ENCODE peak calls at places on chromosomes 11 and 22, in five cellular contexts. Y, N, W, H and O are unnamed samples.

GRCh38 chr11:101915811-101916291 is 471 bp downstream of the ANGPTL5 start:
- DNase-seq in W (no peak), Y (peak; percentile 78), N (peak; percentile 41), H (peak; percentile 25), O (no peak)

GRCh38 chr11:66866420-66867010 is 9.7 kb downstream of the LRFN4 start:
- DNase-seq in W (no peak), Y (no peak), N (no peak), H (no peak), O (no peak)

GRCh38 chr11:83097671-83098070 is 26.0 kb upstream of the RAB30 start:
- DNase-seq in W (no peak), H (no peak), N (no peak), Y (peak; percentile 3), O (no peak)

GRCh38 chr11:122556605-122557004 is 98.9 kb upstream of the UBASH3B start:
- DNase-seq in H (no peak), N (no peak), Y (peak; percentile 15), W (no peak), O (no peak)

GRCh38 chr11:43989162-43989961 is 46.9 kb downstream of the C11orf96 start:
- DNase-seq in Y (peak; percentile 53), H (no peak), W (no peak), N (no peak), O (no peak)

GRCh38 chr11:86369668-86370067 is 5.0 kb upstream of the CCDC81 start:
- DNase-seq in H (no peak), Y (no peak), W (no peak), N (no peak), O (no peak)

GRCh38 chr11:62402226-62402625 is 16.6 kb upstream of the SCGB1A1 start:
- DNase-seq in H (no peak), N (no peak), W (no peak), Y (no peak), O (no peak)

GRCh38 chr22:26542831-26543230 is 30.6 kb upstream of the TFIP11 start:
- DNase-seq in Y (no peak), H (no peak), N (no peak), W (no peak), O (no peak)

GRCh38 chr22:41963453-41964105 is 5.7 kb upstream of the SEPTIN3 start:
- DNase-seq in Y (peak; percentile 89), H (peak; percentile 58), W (no peak), N (no peak), O (no peak)

GRCh38 chr11:87820026-87820425 is 355.2 kb downstream of the RAB38 start:
- DNase-seq in N (no peak), H (peak; percentile 28), Y (no peak), W (no peak), O (no peak)

GRCh38 chr11:6319879-6320410 is 356 bp downstream of the CAVIN3 start:
- DNase-seq in W (peak; percentile 15), H (peak; percentile 88), Y (peak; percentile 95), N (no peak), O (peak; percentile 57)

GRCh38 chr11:62020661-62021060 is 53.2 kb upstream of the FTH1 start:
- DNase-seq in W (no peak), H (no peak), Y (no peak), N (no peak), O (no peak)

GRCh38 chr22:38423512-38424503 is 31.2 kb downstream of the KCNJ4 start:
- DNase-seq in W (no peak), N (no peak), H (no peak), Y (no peak), O (no peak)

GRCh38 chr22:47847281-47847890 is 1084.9 kb downstream of the TBC1D22A start:
- DNase-seq in H (no peak), Y (no peak), W (no peak), N (no peak), O (no peak)

GRCh38 chr11:34775417-34775888 is 140.7 kb downstream of the APIP start:
- DNase-seq in Y (no peak), H (no peak), W (no peak), N (no peak), O (no peak)

GRCh38 chr11:69307421-69307820 is 13.5 kb downstream of the MYEOV start:
- DNase-seq in N (no peak), H (no peak), W (no peak), Y (no peak), O (no peak)

GRCh38 chr11:45087301-45087700 is 59.1 kb upstream of the PRDM11 start:
- DNase-seq in W (no peak), Y (no peak), N (no peak), H (no peak), O (no peak)

GRCh38 chr11:45745065-45745811 is 59.7 kb upstream of the SLC35C1 start:
- DNase-seq in Y (peak; percentile 52), N (no peak), H (no peak), W (no peak), O (no peak)

GRCh38 chr22:48918585-48919186 is 909.0 kb downstream of the BRD1 start:
- DNase-seq in H (no peak), N (no peak), W (no peak), Y (no peak), O (no peak)

GRCh38 chr11:31477528-31478255 is 31.7 kb downstream of the IMMP1L start:
- DNase-seq in W (no peak), H (no peak), N (no peak), Y (no peak), O (no peak)

GRCh38 chr11:116651757-116652237 is 121.0 kb downstream of the BUD13 start:
- DNase-seq in H (no peak), N (no peak), W (no peak), Y (no peak), O (no peak)

GRCh38 chr11:87290304-87290922 is 252.7 kb downstream of the TMEM135 start:
- DNase-seq in Y (peak; percentile 79), H (peak; percentile 20), W (peak; percentile 72), N (peak; percentile 33), O (no peak)

GRCh38 chr11:67261942-67262681 is 4.2 kb upstream of the GRK2 start:
- DNase-seq in W (no peak), H (no peak), N (no peak), Y (no peak), O (no peak)

GRCh38 chr22:22914726-22915669 is 27.4 kb downstream of the IGLL5 start:
- DNase-seq in Y (no peak), H (no peak), W (no peak), N (no peak), O (no peak)

GRCh38 chr11:118064956-118065355 is 11.9 kb upstream of the TMPRSS4 start:
- DNase-seq in N (no peak), W (no peak), Y (no peak), H (no peak), O (no peak)

GRCh38 chr11:9753031-9753430 is 89.2 kb downstream of the SWAP70 start:
- DNase-seq in Y (peak; percentile 42), H (peak; percentile 84), W (no peak), N (no peak), O (no peak)

GRCh38 chr11:27904358-27905055 is 203.4 kb downstream of the KIF18A start:
- DNase-seq in N (no peak), H (peak; percentile 64), W (no peak), Y (no peak), O (no peak)

GRCh38 chr11:112795142-112795815 is 165.9 kb upstream of the NCAM1 start:
- DNase-seq in N (peak; percentile 17), H (peak; percentile 29), W (peak; percentile 60), Y (peak; percentile 69), O (no peak)

GRCh38 chr11:2272946-2273280 is 2.5 kb upstream of the ASCL2 start:
- DNase-seq in N (no peak), H (no peak), W (no peak), Y (no peak), O (no peak)

DNA sequence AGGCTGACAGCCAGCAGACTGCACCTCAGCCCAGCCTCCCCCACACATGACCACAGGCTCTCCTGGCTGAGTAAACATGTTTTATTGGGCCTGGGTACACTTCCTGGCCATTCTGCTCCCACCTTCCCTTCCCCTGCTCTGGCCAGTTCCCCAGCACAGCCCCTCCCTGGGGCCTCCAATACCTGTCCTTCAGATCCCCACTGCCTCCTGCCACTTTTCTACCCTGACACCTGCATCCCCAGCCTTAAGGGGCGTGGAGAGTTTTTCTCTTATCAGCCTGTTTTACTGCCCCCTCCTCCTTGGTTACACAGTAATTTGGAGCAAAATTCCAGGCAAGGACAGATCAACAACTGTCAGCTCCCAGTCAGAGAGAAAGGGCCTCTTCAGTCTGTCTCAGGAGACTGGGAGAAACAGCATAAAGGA is at the start of gene ISX:
- DNase-seq in W (no peak), H (no peak), N (no peak), Y (no peak), O (no peak)
- TF ChIP-seq CTCF in W (no peak), H (no peak), N (no peak), Y (no peak), O (no peak)

GRCh38 chr11:17469998-17470397 is 6.6 kb downstream of the ABCC8 start:
- DNase-seq in W (no peak), N (no peak), Y (no peak), H (no peak), O (no peak)

GRCh38 chr11:17471501-17471900 is 5.1 kb downstream of the ABCC8 start:
- DNase-seq in Y (no peak), W (peak; percentile 6), H (no peak), N (no peak), O (no peak)

GRCh38 chr11:17475666-17476316 is 854 bp downstream of the ABCC8 start:
- DNase-seq in W (no peak), N (no peak), Y (no peak), H (no peak), O (no peak)

GRCh38 chr11:17472467-17472866 is 4.2 kb downstream of the ABCC8 start:
- DNase-seq in N (no peak), Y (no peak), W (no peak), H (no peak), O (no peak)

DNA sequence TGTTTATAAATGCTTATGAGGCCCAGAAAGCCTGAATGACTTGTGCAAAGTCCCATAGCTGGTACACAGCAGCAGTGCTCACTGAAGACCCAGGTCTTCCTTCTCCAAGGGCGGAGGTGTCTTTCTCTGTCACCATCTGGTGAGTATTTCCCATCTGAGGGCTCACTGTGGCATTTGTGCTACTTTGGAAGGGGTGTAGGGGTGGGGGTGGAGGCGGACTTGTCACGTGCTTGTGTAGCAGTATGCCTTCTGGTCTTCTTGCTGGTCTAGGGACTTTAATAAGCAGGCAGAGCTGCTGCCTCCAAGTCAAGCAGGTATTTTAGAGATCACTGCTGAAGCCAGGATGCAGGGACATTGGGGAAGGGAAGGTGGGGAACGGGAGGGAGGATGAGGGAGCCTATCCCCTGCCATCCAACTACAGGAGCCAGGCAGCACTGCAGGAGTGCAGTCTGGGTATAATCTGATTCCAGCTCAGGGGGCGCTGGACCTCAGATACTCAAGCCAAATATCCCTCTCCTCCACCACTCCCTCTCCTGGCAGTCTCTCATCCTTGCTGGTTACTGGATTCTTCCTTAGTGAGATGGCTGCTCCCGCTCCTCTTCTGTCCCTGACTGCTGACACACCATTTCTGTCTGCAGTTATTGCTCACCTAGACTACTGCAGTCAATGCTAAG is 3.4 kb downstream of the ABCC8 start:
- DNase-seq in N (no peak), Y (no peak), H (no peak), W (peak; percentile 41), O (no peak)
- TF ChIP-seq CTCF in N (peak; percentile 44), Y (peak; percentile 6), H (no peak), W (peak; percentile 98), O (no peak)

GRCh38 chr11:71473793-71474080 is 20.7 kb downstream of the NADSYN1 start:
- DNase-seq in N (no peak), H (no peak), Y (no peak), W (no peak), O (no peak)
- TF ChIP-seq CTCF in N (no peak), H (no peak), Y (no peak), W (no peak), O (no peak)

DNA sequence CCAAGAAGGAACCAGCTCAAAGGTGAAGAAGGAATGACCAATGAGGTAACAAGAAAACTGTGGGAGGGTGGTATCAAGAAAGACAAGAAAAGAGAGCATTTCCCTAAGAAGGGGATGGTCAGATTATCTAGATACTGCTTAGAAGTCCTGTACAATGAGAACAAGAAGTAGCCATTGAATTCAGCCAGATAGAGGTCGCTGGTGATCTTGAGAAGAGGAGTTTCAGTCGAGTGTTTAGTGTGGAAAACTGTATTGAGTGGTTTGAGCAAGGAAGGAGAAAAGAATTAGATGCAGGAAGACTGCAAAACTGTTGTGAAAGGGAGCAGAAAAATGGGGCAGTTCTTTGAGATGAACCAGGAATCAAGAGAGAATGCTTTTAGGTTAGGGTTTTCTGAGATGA is 74.6 kb upstream of the FAT3 start:
- DNase-seq in Y (peak; percentile 3), N (no peak), H (no peak), W (no peak), O (no peak)
- TF ChIP-seq CTCF in Y (peak; percentile 6), N (no peak), H (peak; percentile 8), W (no peak), O (no peak)